ENCODE peak calls at places on chromosomes 1 and 21, in four cellular contexts. G, Q, Y and C are unnamed samples.
A peak's percentile ranks its signal among the peaks of the same experiment; 100 is the strongest.

GRCh38 chr1:25629836-25630235 is 13.2 kb downstream of the MAN1C1 start:
- DNase-seq in Q (no peak), Y (peak; percentile 39), G (no peak), C (no peak)

GRCh38 chr1:182723195-182723594 is 38.8 kb upstream of the RGS8 start:
- DNase-seq in Y (no peak), G (no peak), Q (no peak), C (no peak)

GRCh38 chr1:210076620-210077019 is 138.6 kb downstream of the SYT14 start:
- DNase-seq in Q (no peak), G (no peak), Y (no peak), C (no peak)

GRCh38 chr1:158071106-158071505 is 77.7 kb downstream of the KIRREL1 start:
- DNase-seq in Y (peak; percentile 40), G (no peak), Q (no peak), C (no peak)

GRCh38 chr1:109299087-109299983 is 7.5 kb downstream of the MYBPHL start:
- DNase-seq in Q (peak; percentile 34), Y (peak; percentile 95), G (no peak), C (no peak)

GRCh38 chr1:55827350-55827749 is 612.2 kb upstream of the USP24 start:
- DNase-seq in Y (peak; percentile 96), G (peak; percentile 87), Q (peak; percentile 97), C (no peak)

GRCh38 chr1:209569445-209570207 is 13.9 kb upstream of the CAMK1G start:
- DNase-seq in Q (peak; percentile 32), G (peak; percentile 37), Y (peak; percentile 54), C (peak; percentile 77)

GRCh38 chr1:155125511-155125945 is 2.1 kb upstream of the EFNA1 start:
- DNase-seq in Y (no peak), G (no peak), Q (no peak), C (no peak)

GRCh38 chr1:94783342-94784264 is 36.6 kb upstream of the SLC44A3 start:
- DNase-seq in G (no peak), Y (peak; percentile 99), Q (peak; percentile 77), C (no peak)

GRCh38 chr1:153942766-153943549 is 3.6 kb downstream of the DENND4B start:
- DNase-seq in Q (no peak), Y (no peak), G (no peak), C (no peak)

GRCh38 chr1:2443285-2444137 is 31.1 kb upstream of the PEX10 start:
- DNase-seq in G (no peak), Y (no peak), Q (no peak), C (no peak)

GRCh38 chr1:153534933-153535663 is 693 bp downstream of the S100A6 start:
- DNase-seq in Q (no peak), G (no peak), Y (no peak), C (no peak)

GRCh38 chr1:150146853-150147542 is 2.7 kb upstream of the PLEKHO1 start:
- DNase-seq in Q (no peak), G (no peak), Y (no peak), C (no peak)

GRCh38 chr1:108955881-108956280 is 7.4 kb downstream of the CLCC1 start:
- DNase-seq in Y (no peak), Q (no peak), G (no peak), C (no peak)

GRCh38 chr1:94873520-94874351 is 53.2 kb downstream of the CNN3 start:
- DNase-seq in Y (peak; percentile 46), Q (no peak), G (no peak), C (no peak)

GRCh38 chr21:45279446-45280177 is 8.1 kb downstream of the POFUT2 start:
- DNase-seq in Y (no peak), G (no peak), Q (no peak), C (peak; percentile 60)

GRCh38 chr1:185041742-185042141 is 3.6 kb upstream of the RNF2 start:
- DNase-seq in Y (no peak), Q (no peak), G (no peak), C (no peak)

GRCh38 chr1:162711066-162711465 is 78.8 kb downstream of the DDR2 start:
- DNase-seq in Q (no peak), G (peak; percentile 11), Y (peak; percentile 48), C (no peak)

GRCh38 chr1:167156466-167156865 is 62.6 kb downstream of the STYXL2 start:
- DNase-seq in Y (no peak), G (no peak), Q (no peak), C (no peak)

GRCh38 chr21:46325073-46325912 is 1.3 kb downstream of the PCNT start:
- DNase-seq in Q (no peak), Y (peak; percentile 28), G (no peak), C (peak; percentile 74)

GRCh38 chr1:9289724-9290493 is 2.8 kb upstream of the SPSB1 start:
- DNase-seq in Y (peak; percentile 84), Q (peak; percentile 83), G (no peak), C (no peak)

GRCh38 chr1:44730741-44731512 is at the start of gene RNU5D-1:
- DNase-seq in Q (peak; percentile 87), G (peak; percentile 97), Y (peak; percentile 98), C (peak; percentile 84)

GRCh38 chr1:234605983-234606730 is 3.8 kb downstream of the IRF2BP2 start:
- DNase-seq in Q (no peak), Y (no peak), G (no peak), C (no peak)

GRCh38 chr21:41816583-41817165 is 49.8 kb upstream of the RIPK4 start:
- DNase-seq in G (peak; percentile 7), Q (no peak), Y (peak; percentile 17), C (peak; percentile 71)

GRCh38 chr1:180632326-180633088 is 685 bp downstream of the XPR1 start:
- DNase-seq in Y (no peak), G (no peak), Q (no peak), C (peak; percentile 79)

GRCh38 chr1:180630408-180631196 is 1.2 kb upstream of the XPR1 start:
- DNase-seq in G (no peak), Q (no peak), Y (no peak), C (no peak)

GRCh38 chr1:180633092-180634045 is 1.5 kb downstream of the XPR1 start:
- DNase-seq in G (no peak), Y (peak; percentile 36), Q (peak; percentile 14), C (no peak)

GRCh38 chr1:180631197-180631765 is 541 bp upstream of the XPR1 start:
- DNase-seq in Q (no peak), G (no peak), Y (no peak), C (no peak)

GRCh38 chr1:180631766-180632325 is at the start of gene XPR1:
- DNase-seq in Q (peak; percentile 98), G (peak; percentile 95), Y (peak; percentile 94), C (peak; percentile 95)
- TF ChIP-seq CTCF in Q (peak; percentile 36), G (no peak), Y (peak; percentile 19), C (peak; percentile 38)

DNA sequence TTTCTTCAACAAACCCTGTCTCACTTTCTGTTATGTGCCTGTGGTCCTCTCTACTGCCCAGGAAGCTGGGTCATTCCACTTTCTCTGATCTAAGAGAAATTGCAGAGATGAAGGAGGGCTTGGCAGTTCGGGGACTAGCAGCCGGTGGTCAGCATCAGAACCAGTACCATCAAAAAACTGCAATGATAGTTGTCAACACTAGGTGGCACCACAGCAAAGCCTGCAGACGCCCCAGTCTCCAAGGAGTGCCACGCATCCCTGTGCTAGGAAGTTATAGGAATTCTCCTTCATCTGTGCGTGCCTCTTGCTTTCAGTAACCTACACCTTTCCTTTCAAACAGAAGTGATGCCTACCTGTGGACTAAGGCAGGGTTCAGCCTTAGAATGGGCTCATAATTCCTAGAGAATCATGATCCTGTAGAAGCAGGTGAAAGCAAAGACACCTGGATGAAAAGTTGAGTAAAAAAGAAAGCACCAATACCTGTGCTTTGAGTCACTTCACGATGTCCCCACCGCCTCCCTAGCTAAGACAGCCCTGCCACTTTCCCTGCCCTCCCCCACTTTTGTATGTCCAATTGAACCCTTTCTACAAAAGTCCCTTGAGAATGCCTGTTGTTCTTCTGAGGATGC is 129.2 kb downstream of the ADAMTS1 start:
- DNase-seq in Y (peak; percentile 12), Q (no peak), G (peak; percentile 16), C (no peak)
- TF ChIP-seq CTCF in Y (peak; percentile 79), Q (peak; percentile 85), G (peak; percentile 85), C (peak; percentile 87)

GRCh38 chr1:201309420-201309819 is 26.1 kb downstream of the PKP1 start:
- DNase-seq in Q (no peak), Y (peak; percentile 67), G (no peak), C (no peak)
- TF ChIP-seq CTCF in Q (no peak), Y (peak; percentile 9), G (no peak), C (peak; percentile 41)

GRCh38 chr1:232306269-232306911 is 323.5 kb downstream of the SIPA1L2 start:
- DNase-seq in G (no peak), Q (no peak), Y (no peak), C (no peak)
- TF ChIP-seq CTCF in G (no peak), Q (no peak), Y (no peak), C (peak; percentile 45)